ENCODE peak calls at places on chromosomes 3 and 15, in ten cellular contexts. One of them, this sample, is unnamed.

GRCh38 chr3:150544726-150545125 is 1.6 kb downstream of the SERP1 start:
- DNase-seq in EL: peak; percentile 12
- DNase-seq in astrocyte of the spinal cord: peak; percentile 28
- DNase-seq in fibroblast of lung: peak; percentile 40
- DNase-seq in sciatic nerve: no peak
- DNase-seq in GM04504: no peak
- DNase-seq in mammary epithelial cell: peak; percentile 11
- DNase-seq in HTR-8/SVneo: no peak
- DNase-seq in thoracic aorta: no peak
- DNase-seq in RPMI7951: peak; percentile 28
- DNase-seq in this sample: no peak

GRCh38 chr15:29220852-29221251 is 48.8 kb downstream of the NSMCE3 start:
- DNase-seq in EL: no peak
- DNase-seq in astrocyte of the spinal cord: no peak
- DNase-seq in fibroblast of lung: no peak
- DNase-seq in sciatic nerve: no peak
- DNase-seq in GM04504: no peak
- DNase-seq in mammary epithelial cell: no peak
- DNase-seq in HTR-8/SVneo: no peak
- DNase-seq in thoracic aorta: no peak
- DNase-seq in RPMI7951: no peak
- DNase-seq in this sample: no peak

GRCh38 chr15:97745481-97746071 is 214.9 kb upstream of the ARRDC4 start:
- DNase-seq in EL: peak; percentile 16
- DNase-seq in astrocyte of the spinal cord: no peak
- DNase-seq in fibroblast of lung: no peak
- DNase-seq in sciatic nerve: no peak
- DNase-seq in GM04504: no peak
- DNase-seq in mammary epithelial cell: peak; percentile 9
- DNase-seq in HTR-8/SVneo: peak; percentile 17
- DNase-seq in thoracic aorta: no peak
- DNase-seq in RPMI7951: peak; percentile 39
- DNase-seq in this sample: no peak

GRCh38 chr3:115741650-115742049 is 118.3 kb downstream of the GAP43 start:
- DNase-seq in EL: no peak
- DNase-seq in astrocyte of the spinal cord: no peak
- DNase-seq in fibroblast of lung: no peak
- DNase-seq in sciatic nerve: no peak
- DNase-seq in GM04504: no peak
- DNase-seq in mammary epithelial cell: no peak
- DNase-seq in HTR-8/SVneo: no peak
- DNase-seq in thoracic aorta: no peak
- DNase-seq in RPMI7951: no peak
- DNase-seq in this sample: no peak

GRCh38 chr15:43255376-43255775 is 11.4 kb downstream of the TGM5 start:
- DNase-seq in EL: no peak
- DNase-seq in astrocyte of the spinal cord: no peak
- DNase-seq in fibroblast of lung: no peak
- DNase-seq in sciatic nerve: no peak
- DNase-seq in GM04504: no peak
- DNase-seq in mammary epithelial cell: no peak
- DNase-seq in HTR-8/SVneo: no peak
- DNase-seq in thoracic aorta: no peak
- DNase-seq in RPMI7951: no peak
- DNase-seq in this sample: no peak

GRCh38 chr3:130906374-130906995 is 12.6 kb downstream of the ATP2C1 start:
- DNase-seq in EL: peak; percentile 71
- DNase-seq in astrocyte of the spinal cord: peak; percentile 26
- DNase-seq in fibroblast of lung: peak; percentile 71
- DNase-seq in sciatic nerve: no peak
- DNase-seq in GM04504: no peak
- DNase-seq in mammary epithelial cell: peak; percentile 68
- DNase-seq in HTR-8/SVneo: no peak
- DNase-seq in thoracic aorta: no peak
- DNase-seq in RPMI7951: peak; percentile 63
- DNase-seq in this sample: no peak

GRCh38 chr3:160390554-160391138 is 8.4 kb downstream of the IFT80 start:
- DNase-seq in EL: no peak
- DNase-seq in astrocyte of the spinal cord: no peak
- DNase-seq in fibroblast of lung: no peak
- DNase-seq in sciatic nerve: no peak
- DNase-seq in GM04504: no peak
- DNase-seq in mammary epithelial cell: peak; percentile 21
- DNase-seq in HTR-8/SVneo: no peak
- DNase-seq in thoracic aorta: no peak
- DNase-seq in RPMI7951: no peak
- DNase-seq in this sample: no peak

GRCh38 chr3:156691920-156692319 is 17.5 kb downstream of the TIPARP start:
- DNase-seq in EL: peak; percentile 76
- DNase-seq in astrocyte of the spinal cord: peak; percentile 78
- DNase-seq in fibroblast of lung: peak; percentile 81
- DNase-seq in sciatic nerve: no peak
- DNase-seq in GM04504: no peak
- DNase-seq in mammary epithelial cell: peak; percentile 36
- DNase-seq in HTR-8/SVneo: peak; percentile 10
- DNase-seq in thoracic aorta: no peak
- DNase-seq in RPMI7951: peak; percentile 77
- DNase-seq in this sample: no peak

GRCh38 chr3:66470285-66470684 is 30.5 kb downstream of the LRIG1 start:
- DNase-seq in EL: no peak
- DNase-seq in astrocyte of the spinal cord: no peak
- DNase-seq in fibroblast of lung: no peak
- DNase-seq in sciatic nerve: no peak
- DNase-seq in GM04504: no peak
- DNase-seq in mammary epithelial cell: no peak
- DNase-seq in HTR-8/SVneo: no peak
- DNase-seq in thoracic aorta: no peak
- DNase-seq in RPMI7951: no peak
- DNase-seq in this sample: no peak

GRCh38 chr3:9930804-9931418 is 2.7 kb upstream of the CRELD1 start:
- DNase-seq in EL: no peak
- DNase-seq in astrocyte of the spinal cord: no peak
- DNase-seq in fibroblast of lung: no peak
- DNase-seq in sciatic nerve: no peak
- DNase-seq in GM04504: no peak
- DNase-seq in mammary epithelial cell: no peak
- DNase-seq in HTR-8/SVneo: no peak
- DNase-seq in thoracic aorta: no peak
- DNase-seq in RPMI7951: peak; percentile 26
- DNase-seq in this sample: no peak

GRCh38 chr3:55362206-55362960 is 124.7 kb downstream of the WNT5A start:
- DNase-seq in EL: peak; percentile 65
- DNase-seq in astrocyte of the spinal cord: peak; percentile 32
- DNase-seq in fibroblast of lung: peak; percentile 65
- DNase-seq in sciatic nerve: no peak
- DNase-seq in GM04504: no peak
- DNase-seq in mammary epithelial cell: peak; percentile 39
- DNase-seq in HTR-8/SVneo: no peak
- DNase-seq in thoracic aorta: no peak
- DNase-seq in RPMI7951: peak; percentile 45
- DNase-seq in this sample: no peak

GRCh38 chr3:4582634-4583033 is 89.5 kb downstream of the ITPR1 start:
- DNase-seq in EL: peak; percentile 23
- DNase-seq in astrocyte of the spinal cord: peak; percentile 19
- DNase-seq in fibroblast of lung: peak; percentile 26
- DNase-seq in sciatic nerve: no peak
- DNase-seq in GM04504: no peak
- DNase-seq in mammary epithelial cell: no peak
- DNase-seq in HTR-8/SVneo: no peak
- DNase-seq in thoracic aorta: no peak
- DNase-seq in RPMI7951: peak; percentile 61
- DNase-seq in this sample: no peak

GRCh38 chr3:11140054-11140712 is 14.1 kb upstream of the HRH1 start:
- DNase-seq in EL: no peak
- DNase-seq in astrocyte of the spinal cord: peak; percentile 69
- DNase-seq in fibroblast of lung: peak; percentile 91
- DNase-seq in sciatic nerve: peak; percentile 75
- DNase-seq in GM04504: no peak
- DNase-seq in mammary epithelial cell: peak; percentile 19
- DNase-seq in HTR-8/SVneo: no peak
- DNase-seq in thoracic aorta: peak; percentile 20
- DNase-seq in RPMI7951: peak; percentile 42
- DNase-seq in this sample: peak; percentile 38

GRCh38 chr3:30231277-30232141 is 374.9 kb upstream of the TGFBR2 start:
- DNase-seq in EL: peak; percentile 64
- DNase-seq in astrocyte of the spinal cord: peak; percentile 41
- DNase-seq in fibroblast of lung: peak; percentile 46
- DNase-seq in sciatic nerve: no peak
- DNase-seq in GM04504: peak; percentile 79
- DNase-seq in mammary epithelial cell: no peak
- DNase-seq in HTR-8/SVneo: no peak
- DNase-seq in thoracic aorta: no peak
- DNase-seq in RPMI7951: peak; percentile 97
- DNase-seq in this sample: no peak

GRCh38 chr15:63490345-63491034 is 13.9 kb upstream of the USP3 start:
- DNase-seq in EL: no peak
- DNase-seq in astrocyte of the spinal cord: no peak
- DNase-seq in fibroblast of lung: no peak
- DNase-seq in sciatic nerve: no peak
- DNase-seq in GM04504: no peak
- DNase-seq in mammary epithelial cell: no peak
- DNase-seq in HTR-8/SVneo: no peak
- DNase-seq in thoracic aorta: no peak
- DNase-seq in RPMI7951: no peak
- DNase-seq in this sample: no peak

GRCh38 chr15:71109130-71109529 is 6.1 kb upstream of the THSD4 start:
- DNase-seq in EL: peak; percentile 65
- DNase-seq in astrocyte of the spinal cord: peak; percentile 56
- DNase-seq in fibroblast of lung: peak; percentile 75
- DNase-seq in sciatic nerve: no peak
- DNase-seq in GM04504: no peak
- DNase-seq in mammary epithelial cell: peak; percentile 16
- DNase-seq in HTR-8/SVneo: no peak
- DNase-seq in thoracic aorta: no peak
- DNase-seq in RPMI7951: peak; percentile 81
- DNase-seq in this sample: no peak

GRCh38 chr3:126750760-126751129 is 46.7 kb downstream of the CHCHD6 start:
- DNase-seq in EL: no peak
- DNase-seq in astrocyte of the spinal cord: no peak
- DNase-seq in fibroblast of lung: no peak
- DNase-seq in sciatic nerve: no peak
- DNase-seq in GM04504: no peak
- DNase-seq in mammary epithelial cell: no peak
- DNase-seq in HTR-8/SVneo: no peak
- DNase-seq in thoracic aorta: no peak
- DNase-seq in RPMI7951: no peak
- DNase-seq in this sample: no peak

GRCh38 chr15:48355377-48355776 is 24.1 kb downstream of the DUT start:
- DNase-seq in EL: peak; percentile 51
- DNase-seq in astrocyte of the spinal cord: peak; percentile 26
- DNase-seq in fibroblast of lung: peak; percentile 70
- DNase-seq in sciatic nerve: no peak
- DNase-seq in GM04504: no peak
- DNase-seq in mammary epithelial cell: no peak
- DNase-seq in HTR-8/SVneo: no peak
- DNase-seq in thoracic aorta: no peak
- DNase-seq in RPMI7951: no peak
- DNase-seq in this sample: no peak

GRCh38 chr15:74311734-74312444 is 55.6 kb downstream of the CYP11A1 start:
- DNase-seq in EL: peak; percentile 40
- DNase-seq in astrocyte of the spinal cord: no peak
- DNase-seq in fibroblast of lung: no peak
- DNase-seq in sciatic nerve: no peak
- DNase-seq in GM04504: no peak
- DNase-seq in mammary epithelial cell: no peak
- DNase-seq in HTR-8/SVneo: peak; percentile 51
- DNase-seq in thoracic aorta: no peak
- DNase-seq in RPMI7951: peak; percentile 70
- DNase-seq in this sample: no peak

GRCh38 chr3:178672263-178672662 is 136.0 kb downstream of the KCNMB2 start:
- DNase-seq in EL: no peak
- DNase-seq in astrocyte of the spinal cord: peak; percentile 35
- DNase-seq in fibroblast of lung: peak; percentile 18
- DNase-seq in sciatic nerve: no peak
- DNase-seq in GM04504: no peak
- DNase-seq in mammary epithelial cell: peak; percentile 5
- DNase-seq in HTR-8/SVneo: no peak
- DNase-seq in thoracic aorta: no peak
- DNase-seq in RPMI7951: peak; percentile 31
- DNase-seq in this sample: no peak

GRCh38 chr15:78438595-78439285 is 724 bp downstream of the IREB2 start:
- DNase-seq in EL: peak; percentile 41
- DNase-seq in astrocyte of the spinal cord: peak; percentile 36
- DNase-seq in fibroblast of lung: peak; percentile 52
- DNase-seq in sciatic nerve: no peak
- DNase-seq in GM04504: no peak
- DNase-seq in mammary epithelial cell: peak; percentile 11
- DNase-seq in HTR-8/SVneo: peak; percentile 10
- DNase-seq in thoracic aorta: no peak
- DNase-seq in RPMI7951: peak; percentile 37
- DNase-seq in this sample: no peak

GRCh38 chr3:30357897-30358296 is 248.5 kb upstream of the TGFBR2 start:
- DNase-seq in EL: no peak
- DNase-seq in astrocyte of the spinal cord: peak; percentile 38
- DNase-seq in fibroblast of lung: no peak
- DNase-seq in sciatic nerve: no peak
- DNase-seq in GM04504: no peak
- DNase-seq in mammary epithelial cell: peak; percentile 68
- DNase-seq in HTR-8/SVneo: no peak
- DNase-seq in thoracic aorta: no peak
- DNase-seq in RPMI7951: peak; percentile 39
- DNase-seq in this sample: no peak

This sample was measured in GM06990.